ENCODE peak calls at places on chromosome 3, in nine cellular contexts. Z is endothelial cell, Q is OCI-LY7, W is progenitor cell of endocrine pancreas, K is transverse colon, D is B cell, G is H9, C is A549, N is neural crest cell. E is an unnamed sample.

GRCh38 chr3:124952456-124952855 is 17.9 kb upstream of the MUC13 start:
- DNase-seq in N (no peak), Z (no peak), D (no peak), G (no peak), C (no peak), W (no peak), Q (no peak), K (no peak), E (no peak)

GRCh38 chr3:141239551-141240281 is 8.1 kb downstream of the PXYLP1 start:
- DNase-seq in W (no peak), N (no peak), Z (no peak), Q (no peak), C (no peak), G (no peak), D (no peak), K (no peak), E (no peak)

GRCh38 chr3:126468028-126468891 is 7.4 kb downstream of the ZXDC start:
- DNase-seq in Q (no peak), N (no peak), C (no peak), Z (no peak), K (no peak), W (no peak), D (no peak), G (no peak), E (no peak)

GRCh38 chr3:148789156-148789555 is 38.5 kb upstream of the CPB1 start:
- DNase-seq in C (no peak), D (no peak), G (no peak), W (no peak), Z (no peak), K (no peak), Q (no peak), N (peak), E (no peak)

GRCh38 chr3:195196266-195196665 is 74.7 kb downstream of the XXYLT1 start:
- DNase-seq in K (no peak), N (no peak), Z (no peak), W (no peak), G (no peak), C (no peak), Q (no peak), D (no peak), E (no peak)

GRCh38 chr3:70740872-70741271 is 428.4 kb upstream of the MDFIC2 start:
- DNase-seq in G (no peak), N (no peak), D (no peak), W (no peak), Z (no peak), C (no peak), K (no peak), Q (no peak), E (no peak)

GRCh38 chr3:30770387-30770786 is 124.1 kb downstream of the GADL1 start:
- DNase-seq in Q (no peak), Z (no peak), N (peak), G (no peak), K (peak), C (peak), W (no peak), D (no peak), E (no peak)

GRCh38 chr3:105094588-105094987 is 272.1 kb upstream of the ALCAM start:
- DNase-seq in K (no peak), N (no peak), C (no peak), W (no peak), Q (no peak), Z (no peak), D (no peak), G (no peak), E (no peak)

GRCh38 chr3:114698355-114699105 is 404.7 kb downstream of the TIGIT start:
- DNase-seq in N (no peak), K (no peak), G (no peak), W (no peak), D (no peak), Z (no peak), Q (no peak), C (no peak), E (no peak)

GRCh38 chr3:171023566-171023965 is 3.0 kb downstream of the SLC2A2 start:
- DNase-seq in N (no peak), C (no peak), G (no peak), Q (no peak), K (no peak), Z (no peak), W (no peak), D (no peak), E (no peak)

GRCh38 chr3:171013822-171014748 is 12.4 kb downstream of the SLC2A2 start:
- DNase-seq in Q (no peak), C (no peak), N (no peak), G (no peak), Z (no peak), K (no peak), D (no peak), W (no peak), E (no peak)

GRCh38 chr3:171021377-171021776 is 5.1 kb downstream of the SLC2A2 start:
- DNase-seq in N (no peak), Q (no peak), K (no peak), W (no peak), D (no peak), C (no peak), Z (no peak), G (no peak), E (no peak)

DNA sequence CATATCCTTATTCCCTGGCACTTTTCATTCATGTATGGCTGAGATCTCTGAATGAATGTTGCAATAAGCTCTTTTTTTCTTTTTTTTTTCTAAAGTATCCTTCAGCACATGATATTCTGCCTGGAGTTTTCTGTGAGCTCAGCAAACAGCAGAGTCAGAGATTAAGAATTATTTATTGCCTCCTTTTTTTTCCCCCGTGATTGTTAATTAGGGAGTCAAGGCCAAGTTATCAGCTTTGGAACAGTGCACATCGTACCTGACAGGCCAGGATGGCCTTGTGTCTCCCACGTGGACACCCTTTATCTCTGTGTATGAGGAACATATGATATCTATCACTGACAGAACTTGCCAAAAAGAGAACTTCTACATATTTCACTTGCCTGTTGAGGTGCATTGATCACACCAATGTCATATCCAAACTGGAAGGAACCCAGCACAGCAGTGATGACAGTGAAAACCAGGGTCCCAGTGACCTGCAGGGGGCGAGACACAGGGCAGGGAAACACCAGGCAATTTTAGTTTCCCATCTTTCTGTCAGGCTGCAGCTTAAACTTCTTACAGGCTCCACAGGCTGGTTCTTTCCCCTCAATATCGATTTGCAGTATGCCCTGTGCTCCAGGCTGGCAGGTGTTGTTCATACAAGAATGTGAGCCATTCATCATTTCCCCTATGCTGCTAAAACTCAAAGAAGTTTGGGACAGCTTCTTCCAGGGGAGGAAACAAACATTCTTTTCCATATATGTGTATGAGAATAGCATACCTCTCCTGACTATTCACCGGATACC is 8.2 kb downstream of the SLC2A2 start:
- DNase-seq in C (no peak), Z (peak), D (no peak), G (peak), W (no peak), K (no peak), Q (no peak), N (peak), E (peak)
- TF ChIP-seq CTCF in C (no peak), Z (peak), D (no peak), G (peak), W (peak), K (no peak), Q (peak), N (peak), E (peak)

GRCh38 chr3:135539351-135539750 is 426.2 kb upstream of the PPP2R3A start:
- DNase-seq in Q (no peak), G (no peak), W (no peak), Z (peak), C (no peak), D (no peak), N (no peak), K (peak), E (no peak)
- TF ChIP-seq CTCF in Q (no peak), G (no peak), W (no peak), Z (no peak), C (no peak), D (no peak), N (no peak), K (no peak), E (no peak)

GRCh38 chr3:45664558-45664957 is 24.6 kb upstream of the SACM1L start:
- DNase-seq in Q (peak), Z (no peak), G (no peak), C (no peak), K (peak), D (peak), N (no peak), W (no peak), E (peak)
- TF ChIP-seq CTCF in Q (no peak), Z (no peak), G (no peak), C (no peak), K (no peak), D (no peak), N (no peak), W (no peak), E (no peak)

DNA sequence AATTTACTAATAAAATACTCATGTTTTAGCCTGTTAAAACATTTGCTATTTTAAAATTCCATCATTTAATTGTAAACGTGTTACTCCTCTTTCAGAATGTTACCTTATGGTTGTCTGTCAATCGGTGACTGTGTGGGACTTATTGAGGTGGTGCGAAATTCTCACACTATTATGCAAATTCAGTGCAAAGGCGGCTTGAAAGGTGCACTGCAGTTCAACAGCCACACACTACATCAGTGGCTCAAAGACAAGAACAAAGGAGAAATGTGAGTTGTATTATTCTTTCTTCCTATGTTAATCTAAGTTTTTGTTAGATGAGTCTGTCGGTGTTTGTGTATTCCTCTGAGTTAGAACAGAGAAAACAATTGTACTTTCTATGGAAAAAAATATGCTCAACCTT is 21.7 kb downstream of the KCNMB3 start:
- DNase-seq in D (no peak), C (no peak), W (no peak), K (no peak), Z (no peak), G (no peak), Q (no peak), N (no peak), E (no peak)
- TF ChIP-seq CTCF in D (no peak), C (no peak), W (no peak), K (no peak), Z (no peak), G (no peak), Q (no peak), N (no peak), E (no peak)

E was measured in activated CD8-positive, alpha-beta T cell treated with anti-CD3 and anti-CD28 coated beads for 36 hours.